ENCODE peak calls at places on chromosomes 6 and 20, in eight cellular contexts. One of them, this sample, is unnamed.

GRCh38 chr6:107653183-107653580 is 163.3 kb downstream of the SOBP start:
- DNase-seq in HL-60: no peak
- DNase-seq in brain microvascular endothelial cell: no peak
- DNase-seq in HepG2: no peak
- DNase-seq in CD8-positive, alpha-beta memory T cell: no peak
- DNase-seq in left lung: no peak
- DNase-seq in foreskin fibroblast: no peak
- DNase-seq in HAP-1: no peak
- DNase-seq in this sample: no peak

GRCh38 chr6:131378874-131379273 is 194.2 kb upstream of the ARG1 start:
- DNase-seq in HL-60: no peak
- DNase-seq in brain microvascular endothelial cell: no peak
- DNase-seq in HepG2: no peak
- DNase-seq in CD8-positive, alpha-beta memory T cell: no peak
- DNase-seq in left lung: no peak
- DNase-seq in foreskin fibroblast: no peak
- DNase-seq in HAP-1: no peak
- DNase-seq in this sample: no peak

GRCh38 chr6:114304304-114304887 is 38.4 kb downstream of the HS3ST5 start:
- DNase-seq in HL-60: no peak
- DNase-seq in brain microvascular endothelial cell: no peak
- DNase-seq in HepG2: peak
- DNase-seq in CD8-positive, alpha-beta memory T cell: no peak
- DNase-seq in left lung: no peak
- DNase-seq in foreskin fibroblast: peak
- DNase-seq in HAP-1: no peak
- DNase-seq in this sample: peak

GRCh38 chr20:19495905-19496703 is 262.0 kb upstream of the RIN2 start:
- DNase-seq in HL-60: no peak
- DNase-seq in brain microvascular endothelial cell: no peak
- DNase-seq in HepG2: no peak
- DNase-seq in CD8-positive, alpha-beta memory T cell: no peak
- DNase-seq in left lung: no peak
- DNase-seq in foreskin fibroblast: peak
- DNase-seq in HAP-1: no peak
- DNase-seq in this sample: no peak

GRCh38 chr6:27582928-27583725 is 110.2 kb upstream of the ZNF184 start:
- DNase-seq in HL-60: no peak
- DNase-seq in brain microvascular endothelial cell: peak
- DNase-seq in HepG2: peak
- DNase-seq in CD8-positive, alpha-beta memory T cell: no peak
- DNase-seq in left lung: no peak
- DNase-seq in foreskin fibroblast: peak
- DNase-seq in HAP-1: peak
- DNase-seq in this sample: peak

GRCh38 chr6:99019341-99019740 is 71.6 kb upstream of the FBXL4 start:
- DNase-seq in HL-60: no peak
- DNase-seq in brain microvascular endothelial cell: no peak
- DNase-seq in HepG2: no peak
- DNase-seq in CD8-positive, alpha-beta memory T cell: no peak
- DNase-seq in left lung: no peak
- DNase-seq in foreskin fibroblast: peak
- DNase-seq in HAP-1: no peak
- DNase-seq in this sample: no peak

GRCh38 chr6:11381801-11382513 is 149.5 kb upstream of the NEDD9 start:
- DNase-seq in HL-60: peak
- DNase-seq in brain microvascular endothelial cell: no peak
- DNase-seq in HepG2: no peak
- DNase-seq in CD8-positive, alpha-beta memory T cell: peak
- DNase-seq in left lung: peak
- DNase-seq in foreskin fibroblast: no peak
- DNase-seq in HAP-1: no peak
- DNase-seq in this sample: no peak

GRCh38 chr6:56370127-56370540 is 122.8 kb upstream of the COL21A1 start:
- DNase-seq in HL-60: no peak
- DNase-seq in brain microvascular endothelial cell: peak
- DNase-seq in HepG2: peak
- DNase-seq in CD8-positive, alpha-beta memory T cell: no peak
- DNase-seq in left lung: peak
- DNase-seq in foreskin fibroblast: peak
- DNase-seq in HAP-1: no peak
- DNase-seq in this sample: no peak

GRCh38 chr6:90160013-90160412 is 136.6 kb downstream of the BACH2 start:
- DNase-seq in HL-60: no peak
- DNase-seq in brain microvascular endothelial cell: no peak
- DNase-seq in HepG2: no peak
- DNase-seq in CD8-positive, alpha-beta memory T cell: no peak
- DNase-seq in left lung: no peak
- DNase-seq in foreskin fibroblast: no peak
- DNase-seq in HAP-1: no peak
- DNase-seq in this sample: peak

GRCh38 chr6:105995403-105995699 is 90.8 kb upstream of the PRDM1 start:
- DNase-seq in HL-60: no peak
- DNase-seq in brain microvascular endothelial cell: no peak
- DNase-seq in HepG2: no peak
- DNase-seq in CD8-positive, alpha-beta memory T cell: no peak
- DNase-seq in left lung: no peak
- DNase-seq in foreskin fibroblast: no peak
- DNase-seq in HAP-1: no peak
- DNase-seq in this sample: no peak

GRCh38 chr6:105993341-105993740 is 92.8 kb upstream of the PRDM1 start:
- DNase-seq in HL-60: no peak
- DNase-seq in brain microvascular endothelial cell: no peak
- DNase-seq in HepG2: no peak
- DNase-seq in CD8-positive, alpha-beta memory T cell: no peak
- DNase-seq in left lung: no peak
- DNase-seq in foreskin fibroblast: no peak
- DNase-seq in HAP-1: no peak
- DNase-seq in this sample: no peak

GRCh38 chr6:105993769-105994521 is 92.2 kb upstream of the PRDM1 start:
- DNase-seq in HL-60: peak
- DNase-seq in brain microvascular endothelial cell: no peak
- DNase-seq in HepG2: no peak
- DNase-seq in CD8-positive, alpha-beta memory T cell: peak
- DNase-seq in left lung: peak
- DNase-seq in foreskin fibroblast: peak
- DNase-seq in HAP-1: no peak
- DNase-seq in this sample: no peak

GRCh38 chr6:105992315-105992961 is 93.7 kb upstream of the PRDM1 start:
- DNase-seq in HL-60: peak
- DNase-seq in brain microvascular endothelial cell: peak
- DNase-seq in HepG2: peak
- DNase-seq in CD8-positive, alpha-beta memory T cell: peak
- DNase-seq in left lung: peak
- DNase-seq in foreskin fibroblast: peak
- DNase-seq in HAP-1: peak
- DNase-seq in this sample: peak

DNA sequence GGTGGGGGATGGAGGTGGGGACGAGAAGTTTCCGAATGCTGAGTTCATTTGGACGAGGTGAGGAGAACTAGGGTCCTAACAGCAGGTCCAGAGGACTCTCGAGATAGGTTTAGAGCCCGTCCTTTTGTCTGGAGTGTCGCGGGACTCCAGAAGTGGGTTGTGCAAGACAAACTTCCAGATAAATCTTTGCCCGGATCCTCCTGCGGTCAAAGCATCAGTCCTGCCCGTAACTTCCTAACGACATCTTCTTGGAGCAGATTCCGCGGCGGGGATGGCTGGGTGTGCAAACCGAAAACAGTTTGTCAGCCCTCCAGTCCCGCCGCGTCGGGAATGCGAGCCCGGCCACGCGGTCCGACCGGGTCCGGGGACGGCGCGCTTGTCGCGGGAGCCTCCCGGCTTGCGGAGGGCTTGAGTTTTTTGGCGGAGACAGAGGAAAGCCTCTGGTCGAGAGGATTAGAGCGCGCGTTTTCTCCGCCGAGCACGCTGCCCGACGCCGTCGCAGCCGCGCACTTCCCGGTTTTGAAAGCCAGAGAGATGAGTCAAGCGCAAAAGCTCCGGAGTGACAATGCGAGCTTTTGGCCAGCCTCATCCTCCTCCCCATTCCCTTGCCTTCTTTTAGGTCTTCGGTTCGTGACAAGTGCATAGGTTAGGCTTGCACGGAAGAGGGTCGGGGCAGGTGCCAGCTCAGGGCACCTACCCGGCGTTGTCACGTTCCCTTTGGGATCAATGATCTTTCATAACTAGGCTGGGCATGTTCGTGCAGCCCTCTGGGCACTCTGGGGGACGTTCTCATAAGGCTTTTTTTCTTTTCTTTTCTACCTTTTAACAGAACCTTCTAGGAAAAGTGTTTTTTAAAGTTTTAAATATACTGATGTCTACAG is 91.4 kb upstream of the PRDM1 start:
- DNase-seq in HL-60: peak
- DNase-seq in brain microvascular endothelial cell: peak
- DNase-seq in HepG2: no peak
- DNase-seq in CD8-positive, alpha-beta memory T cell: peak
- DNase-seq in left lung: peak
- DNase-seq in foreskin fibroblast: peak
- DNase-seq in HAP-1: peak
- DNase-seq in this sample: no peak
- H3K4me3 ChIP-seq in HL-60: peak
- H3K4me3 ChIP-seq in brain microvascular endothelial cell: peak
- H3K4me3 ChIP-seq in HepG2: no peak
- H3K4me3 ChIP-seq in CD8-positive, alpha-beta memory T cell: peak
- H3K4me3 ChIP-seq in left lung: peak
- H3K4me3 ChIP-seq in foreskin fibroblast: peak
- H3K4me3 ChIP-seq in HAP-1: peak
- H3K4me3 ChIP-seq in this sample: no peak

GRCh38 chr20:56001106-56001785 is 4.1 kb downstream of the CBLN4 start:
- DNase-seq in HL-60: no peak
- DNase-seq in brain microvascular endothelial cell: no peak
- DNase-seq in HepG2: peak
- DNase-seq in CD8-positive, alpha-beta memory T cell: no peak
- DNase-seq in left lung: no peak
- DNase-seq in foreskin fibroblast: no peak
- DNase-seq in HAP-1: no peak
- DNase-seq in this sample: peak

GRCh38 chr20:56004611-56005388 is 519 bp downstream of the CBLN4 start:
- DNase-seq in HL-60: no peak
- DNase-seq in brain microvascular endothelial cell: no peak
- DNase-seq in HepG2: no peak
- DNase-seq in CD8-positive, alpha-beta memory T cell: no peak
- DNase-seq in left lung: no peak
- DNase-seq in foreskin fibroblast: no peak
- DNase-seq in HAP-1: no peak
- DNase-seq in this sample: no peak

GRCh38 chr20:56003966-56004365 is 1.4 kb downstream of the CBLN4 start:
- DNase-seq in HL-60: no peak
- DNase-seq in brain microvascular endothelial cell: no peak
- DNase-seq in HepG2: no peak
- DNase-seq in CD8-positive, alpha-beta memory T cell: no peak
- DNase-seq in left lung: no peak
- DNase-seq in foreskin fibroblast: no peak
- DNase-seq in HAP-1: no peak
- DNase-seq in this sample: no peak

GRCh38 chr20:56001890-56002289 is 3.4 kb downstream of the CBLN4 start:
- DNase-seq in HL-60: no peak
- DNase-seq in brain microvascular endothelial cell: no peak
- DNase-seq in HepG2: no peak
- DNase-seq in CD8-positive, alpha-beta memory T cell: no peak
- DNase-seq in left lung: no peak
- DNase-seq in foreskin fibroblast: no peak
- DNase-seq in HAP-1: no peak
- DNase-seq in this sample: no peak

DNA sequence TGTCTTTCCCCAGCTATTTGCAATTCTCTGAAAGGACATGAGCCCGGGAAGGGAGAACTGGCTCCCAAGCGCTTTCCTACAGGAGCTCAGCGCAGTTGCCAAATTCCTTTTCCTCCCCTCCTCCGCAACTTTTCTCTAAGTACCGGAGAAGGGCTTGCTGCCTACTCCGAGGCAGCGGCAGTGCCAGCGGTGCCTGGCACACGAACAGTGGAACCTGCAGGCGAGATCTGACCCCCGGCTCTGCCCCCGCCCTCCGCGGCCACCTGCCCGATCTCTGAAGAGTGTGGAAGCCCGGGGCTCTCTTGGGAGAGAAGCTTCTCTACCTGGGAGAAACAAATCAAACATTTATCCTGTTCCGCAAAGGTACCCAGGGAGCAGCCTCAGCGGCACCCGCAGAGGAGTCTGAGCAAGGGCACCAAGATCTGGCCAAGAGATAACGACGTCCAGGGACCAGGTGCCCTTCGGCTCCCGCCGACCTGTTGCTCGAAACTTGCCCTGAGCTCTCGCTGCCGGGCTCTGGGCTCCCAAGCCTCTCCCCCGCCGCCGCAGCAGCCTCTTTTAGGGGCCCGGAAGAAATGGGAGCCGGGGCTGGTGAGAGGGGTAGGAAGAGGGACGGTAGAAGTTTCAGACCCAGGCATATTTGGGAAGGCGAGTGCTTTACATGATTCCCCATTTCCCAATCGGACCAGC is 2.1 kb downstream of the CBLN4 start:
- DNase-seq in HL-60: no peak
- DNase-seq in brain microvascular endothelial cell: no peak
- DNase-seq in HepG2: no peak
- DNase-seq in CD8-positive, alpha-beta memory T cell: no peak
- DNase-seq in left lung: no peak
- DNase-seq in foreskin fibroblast: no peak
- DNase-seq in HAP-1: no peak
- DNase-seq in this sample: no peak
- H3K4me3 ChIP-seq in HL-60: no peak
- H3K4me3 ChIP-seq in brain microvascular endothelial cell: no peak
- H3K4me3 ChIP-seq in HepG2: no peak
- H3K4me3 ChIP-seq in CD8-positive, alpha-beta memory T cell: no peak
- H3K4me3 ChIP-seq in left lung: no peak
- H3K4me3 ChIP-seq in foreskin fibroblast: no peak
- H3K4me3 ChIP-seq in HAP-1: no peak
- H3K4me3 ChIP-seq in this sample: no peak

GRCh38 chr6:6686176-6686575 is 97.7 kb downstream of the LY86 start:
- DNase-seq in HL-60: no peak
- DNase-seq in brain microvascular endothelial cell: no peak
- DNase-seq in HepG2: no peak
- DNase-seq in CD8-positive, alpha-beta memory T cell: no peak
- DNase-seq in left lung: no peak
- DNase-seq in foreskin fibroblast: no peak
- DNase-seq in HAP-1: no peak
- DNase-seq in this sample: no peak
- H3K4me3 ChIP-seq in HL-60: no peak
- H3K4me3 ChIP-seq in brain microvascular endothelial cell: no peak
- H3K4me3 ChIP-seq in HepG2: no peak
- H3K4me3 ChIP-seq in CD8-positive, alpha-beta memory T cell: no peak
- H3K4me3 ChIP-seq in left lung: peak
- H3K4me3 ChIP-seq in foreskin fibroblast: no peak
- H3K4me3 ChIP-seq in HAP-1: no peak
- H3K4me3 ChIP-seq in this sample: peak

GRCh38 chr6:111478064-111478476 is 4.9 kb downstream of the REV3L start:
- DNase-seq in HL-60: no peak
- DNase-seq in brain microvascular endothelial cell: peak
- DNase-seq in HepG2: peak
- DNase-seq in CD8-positive, alpha-beta memory T cell: no peak
- DNase-seq in left lung: no peak
- DNase-seq in foreskin fibroblast: peak
- DNase-seq in HAP-1: no peak
- DNase-seq in this sample: no peak
- H3K4me3 ChIP-seq in HL-60: no peak
- H3K4me3 ChIP-seq in brain microvascular endothelial cell: no peak
- H3K4me3 ChIP-seq in HepG2: no peak
- H3K4me3 ChIP-seq in CD8-positive, alpha-beta memory T cell: no peak
- H3K4me3 ChIP-seq in left lung: no peak
- H3K4me3 ChIP-seq in foreskin fibroblast: peak
- H3K4me3 ChIP-seq in HAP-1: no peak
- H3K4me3 ChIP-seq in this sample: no peak

GRCh38 chr6:111260570-111261298 is 173.4 kb downstream of the SLC16A10 start:
- DNase-seq in HL-60: no peak
- DNase-seq in brain microvascular endothelial cell: no peak
- DNase-seq in HepG2: no peak
- DNase-seq in CD8-positive, alpha-beta memory T cell: no peak
- DNase-seq in left lung: no peak
- DNase-seq in foreskin fibroblast: peak
- DNase-seq in HAP-1: no peak
- DNase-seq in this sample: no peak
- H3K4me3 ChIP-seq in HL-60: no peak
- H3K4me3 ChIP-seq in brain microvascular endothelial cell: no peak
- H3K4me3 ChIP-seq in HepG2: peak
- H3K4me3 ChIP-seq in CD8-positive, alpha-beta memory T cell: peak
- H3K4me3 ChIP-seq in left lung: no peak
- H3K4me3 ChIP-seq in foreskin fibroblast: peak
- H3K4me3 ChIP-seq in HAP-1: peak
- H3K4me3 ChIP-seq in this sample: no peak

This sample was measured in SJCRH30.